ENCODE peak calls at places on chromosomes 4 and X, in nine cellular contexts. One of them, this sample, is unnamed.

GRCh38 chrX:74535633-74536141 is 78.7 kb downstream of the RLIM start:
- DNase-seq in HL-60: no peak
- DNase-seq in transverse colon: peak; percentile 81
- DNase-seq in breast epithelium: peak; percentile 51
- DNase-seq in HepG2: peak; percentile 1
- DNase-seq in prostate gland: peak; percentile 54
- DNase-seq in GM12878: no peak
- DNase-seq in GM23338: peak; percentile 54
- DNase-seq in endothelial cell of umbilical vein: peak; percentile 50
- DNase-seq in this sample: peak; percentile 87

GRCh38 chrX:11953615-11954014 is 184.7 kb upstream of the FRMPD4 start:
- DNase-seq in HL-60: no peak
- DNase-seq in transverse colon: no peak
- DNase-seq in breast epithelium: no peak
- DNase-seq in HepG2: no peak
- DNase-seq in prostate gland: no peak
- DNase-seq in GM12878: no peak
- DNase-seq in GM23338: no peak
- DNase-seq in endothelial cell of umbilical vein: no peak
- DNase-seq in this sample: no peak

GRCh38 chr4:110626532-110627153 is 3.8 kb upstream of the PITX2 start:
- DNase-seq in HL-60: no peak
- DNase-seq in transverse colon: no peak
- DNase-seq in breast epithelium: no peak
- DNase-seq in HepG2: no peak
- DNase-seq in prostate gland: no peak
- DNase-seq in GM12878: no peak
- DNase-seq in GM23338: peak; percentile 58
- DNase-seq in endothelial cell of umbilical vein: no peak
- DNase-seq in this sample: no peak

GRCh38 chr4:170497105-170497504 is 407.3 kb upstream of the AADAT start:
- DNase-seq in HL-60: peak; percentile 23
- DNase-seq in transverse colon: no peak
- DNase-seq in breast epithelium: no peak
- DNase-seq in HepG2: no peak
- DNase-seq in prostate gland: no peak
- DNase-seq in GM12878: peak; percentile 24
- DNase-seq in GM23338: peak; percentile 9
- DNase-seq in endothelial cell of umbilical vein: no peak
- DNase-seq in this sample: no peak

GRCh38 chr4:100428051-100428450 is 89.8 kb downstream of the EMCN start:
- DNase-seq in HL-60: peak; percentile 63
- DNase-seq in transverse colon: no peak
- DNase-seq in breast epithelium: no peak
- DNase-seq in HepG2: no peak
- DNase-seq in prostate gland: no peak
- DNase-seq in GM12878: no peak
- DNase-seq in GM23338: no peak
- DNase-seq in endothelial cell of umbilical vein: peak; percentile 40
- DNase-seq in this sample: peak; percentile 30

GRCh38 chr4:55346851-55347255 is 811 bp downstream of the SRD5A3 start:
- DNase-seq in HL-60: no peak
- DNase-seq in transverse colon: peak; percentile 8
- DNase-seq in breast epithelium: no peak
- DNase-seq in HepG2: no peak
- DNase-seq in prostate gland: no peak
- DNase-seq in GM12878: peak; percentile 5
- DNase-seq in GM23338: no peak
- DNase-seq in endothelial cell of umbilical vein: no peak
- DNase-seq in this sample: no peak

GRCh38 chrX:24767557-24767956 is 73.8 kb downstream of the POLA1 start:
- DNase-seq in HL-60: no peak
- DNase-seq in transverse colon: no peak
- DNase-seq in breast epithelium: no peak
- DNase-seq in HepG2: no peak
- DNase-seq in prostate gland: no peak
- DNase-seq in GM12878: no peak
- DNase-seq in GM23338: no peak
- DNase-seq in endothelial cell of umbilical vein: no peak
- DNase-seq in this sample: no peak

GRCh38 chr4:20313237-20314030 is 61.7 kb downstream of the SLIT2 start:
- DNase-seq in HL-60: peak; percentile 46
- DNase-seq in transverse colon: peak; percentile 12
- DNase-seq in breast epithelium: no peak
- DNase-seq in HepG2: peak; percentile 21
- DNase-seq in prostate gland: no peak
- DNase-seq in GM12878: peak; percentile 1
- DNase-seq in GM23338: peak; percentile 85
- DNase-seq in endothelial cell of umbilical vein: no peak
- DNase-seq in this sample: no peak

GRCh38 chr4:119725688-119726330 is 97.2 kb upstream of the PDE5A start:
- DNase-seq in HL-60: no peak
- DNase-seq in transverse colon: peak; percentile 35
- DNase-seq in breast epithelium: no peak
- DNase-seq in HepG2: no peak
- DNase-seq in prostate gland: no peak
- DNase-seq in GM12878: no peak
- DNase-seq in GM23338: peak; percentile 56
- DNase-seq in endothelial cell of umbilical vein: no peak
- DNase-seq in this sample: no peak

GRCh38 chrX:101617211-101618191 is at the start of gene ARMCX6:
- DNase-seq in HL-60: peak; percentile 29
- DNase-seq in transverse colon: peak; percentile 80
- DNase-seq in breast epithelium: peak; percentile 69
- DNase-seq in HepG2: peak; percentile 50
- DNase-seq in prostate gland: peak; percentile 60
- DNase-seq in GM12878: no peak
- DNase-seq in GM23338: peak; percentile 68
- DNase-seq in endothelial cell of umbilical vein: peak; percentile 71
- DNase-seq in this sample: peak; percentile 88

GRCh38 chr4:87105101-87105852 is 115.1 kb downstream of the KLHL8 start:
- DNase-seq in HL-60: no peak
- DNase-seq in transverse colon: no peak
- DNase-seq in breast epithelium: no peak
- DNase-seq in HepG2: peak; percentile 77
- DNase-seq in prostate gland: no peak
- DNase-seq in GM12878: no peak
- DNase-seq in GM23338: no peak
- DNase-seq in endothelial cell of umbilical vein: no peak
- DNase-seq in this sample: no peak

GRCh38 chr4:78205601-78206000 is 148.5 kb downstream of the FRAS1 start:
- DNase-seq in HL-60: no peak
- DNase-seq in transverse colon: no peak
- DNase-seq in breast epithelium: no peak
- DNase-seq in HepG2: peak; percentile 28
- DNase-seq in prostate gland: no peak
- DNase-seq in GM12878: no peak
- DNase-seq in GM23338: peak; percentile 22
- DNase-seq in endothelial cell of umbilical vein: no peak
- DNase-seq in this sample: no peak

GRCh38 chr4:105145059-105145912 is 1.4 kb upstream of the TET2 start:
- DNase-seq in HL-60: peak; percentile 62
- DNase-seq in transverse colon: no peak
- DNase-seq in breast epithelium: no peak
- DNase-seq in HepG2: no peak
- DNase-seq in prostate gland: no peak
- DNase-seq in GM12878: no peak
- DNase-seq in GM23338: no peak
- DNase-seq in endothelial cell of umbilical vein: peak; percentile 6
- DNase-seq in this sample: no peak

GRCh38 chr4:181952478-181952877 is 290.7 kb upstream of the TENM3 start:
- DNase-seq in HL-60: no peak
- DNase-seq in transverse colon: peak; percentile 25
- DNase-seq in breast epithelium: no peak
- DNase-seq in HepG2: no peak
- DNase-seq in prostate gland: peak; percentile 54
- DNase-seq in GM12878: no peak
- DNase-seq in GM23338: no peak
- DNase-seq in endothelial cell of umbilical vein: peak; percentile 31
- DNase-seq in this sample: peak; percentile 19

GRCh38 chr4:60822986-60823385 is 377.1 kb upstream of the ADGRL3 start:
- DNase-seq in HL-60: no peak
- DNase-seq in transverse colon: no peak
- DNase-seq in breast epithelium: no peak
- DNase-seq in HepG2: no peak
- DNase-seq in prostate gland: no peak
- DNase-seq in GM12878: no peak
- DNase-seq in GM23338: no peak
- DNase-seq in endothelial cell of umbilical vein: no peak
- DNase-seq in this sample: no peak

GRCh38 chrX:29661290-29661689 is 554.1 kb upstream of the MAGEB2 start:
- DNase-seq in HL-60: no peak
- DNase-seq in transverse colon: no peak
- DNase-seq in breast epithelium: no peak
- DNase-seq in HepG2: no peak
- DNase-seq in prostate gland: no peak
- DNase-seq in GM12878: no peak
- DNase-seq in GM23338: no peak
- DNase-seq in endothelial cell of umbilical vein: peak; percentile 73
- DNase-seq in this sample: no peak

GRCh38 chr4:164695650-164696049 is 58.3 kb upstream of the SMIM31 start:
- DNase-seq in HL-60: no peak
- DNase-seq in transverse colon: no peak
- DNase-seq in breast epithelium: no peak
- DNase-seq in HepG2: no peak
- DNase-seq in prostate gland: no peak
- DNase-seq in GM12878: no peak
- DNase-seq in GM23338: no peak
- DNase-seq in endothelial cell of umbilical vein: no peak
- DNase-seq in this sample: no peak

GRCh38 chr4:164701665-164702064 is 52.3 kb upstream of the SMIM31 start:
- DNase-seq in HL-60: no peak
- DNase-seq in transverse colon: no peak
- DNase-seq in breast epithelium: no peak
- DNase-seq in HepG2: no peak
- DNase-seq in prostate gland: no peak
- DNase-seq in GM12878: peak; percentile 24
- DNase-seq in GM23338: no peak
- DNase-seq in endothelial cell of umbilical vein: no peak
- DNase-seq in this sample: no peak

GRCh38 chr4:164700471-164700870 is 53.5 kb upstream of the SMIM31 start:
- DNase-seq in HL-60: no peak
- DNase-seq in transverse colon: no peak
- DNase-seq in breast epithelium: no peak
- DNase-seq in HepG2: peak; percentile 28
- DNase-seq in prostate gland: peak; percentile 7
- DNase-seq in GM12878: no peak
- DNase-seq in GM23338: peak; percentile 93
- DNase-seq in endothelial cell of umbilical vein: no peak
- DNase-seq in this sample: no peak
- TF ChIP-seq CTCF in HL-60: peak; percentile 6
- TF ChIP-seq CTCF in transverse colon: peak; percentile 8
- TF ChIP-seq CTCF in breast epithelium: no peak
- TF ChIP-seq CTCF in HepG2: peak; percentile 62
- TF ChIP-seq CTCF in prostate gland: no peak
- TF ChIP-seq CTCF in GM12878: peak; percentile 44
- TF ChIP-seq CTCF in GM23338: peak; percentile 86
- TF ChIP-seq CTCF in endothelial cell of umbilical vein: no peak
- TF ChIP-seq CTCF in this sample: no peak

GRCh38 chr4:90028460-90028859 is 98.7 kb upstream of the CCSER1 start:
- DNase-seq in HL-60: no peak
- DNase-seq in transverse colon: no peak
- DNase-seq in breast epithelium: no peak
- DNase-seq in HepG2: no peak
- DNase-seq in prostate gland: no peak
- DNase-seq in GM12878: no peak
- DNase-seq in GM23338: no peak
- DNase-seq in endothelial cell of umbilical vein: no peak
- DNase-seq in this sample: no peak

GRCh38 chr4:90030202-90030601 is 97.0 kb upstream of the CCSER1 start:
- DNase-seq in HL-60: no peak
- DNase-seq in transverse colon: no peak
- DNase-seq in breast epithelium: no peak
- DNase-seq in HepG2: no peak
- DNase-seq in prostate gland: no peak
- DNase-seq in GM12878: no peak
- DNase-seq in GM23338: no peak
- DNase-seq in endothelial cell of umbilical vein: no peak
- DNase-seq in this sample: no peak

GRCh38 chr4:90027565-90027964 is 99.6 kb upstream of the CCSER1 start:
- DNase-seq in HL-60: no peak
- DNase-seq in transverse colon: no peak
- DNase-seq in breast epithelium: no peak
- DNase-seq in HepG2: no peak
- DNase-seq in prostate gland: no peak
- DNase-seq in GM12878: no peak
- DNase-seq in GM23338: no peak
- DNase-seq in endothelial cell of umbilical vein: no peak
- DNase-seq in this sample: no peak

GRCh38 chr4:90024519-90024918 is 102.7 kb upstream of the CCSER1 start:
- DNase-seq in HL-60: no peak
- DNase-seq in transverse colon: no peak
- DNase-seq in breast epithelium: no peak
- DNase-seq in HepG2: no peak
- DNase-seq in prostate gland: no peak
- DNase-seq in GM12878: no peak
- DNase-seq in GM23338: no peak
- DNase-seq in endothelial cell of umbilical vein: no peak
- DNase-seq in this sample: no peak

GRCh38 chr4:90025248-90025647 is 101.9 kb upstream of the CCSER1 start:
- DNase-seq in HL-60: no peak
- DNase-seq in transverse colon: no peak
- DNase-seq in breast epithelium: no peak
- DNase-seq in HepG2: no peak
- DNase-seq in prostate gland: no peak
- DNase-seq in GM12878: no peak
- DNase-seq in GM23338: peak; percentile 39
- DNase-seq in endothelial cell of umbilical vein: peak; percentile 44
- DNase-seq in this sample: no peak
- TF ChIP-seq POLR2AphosphoS5 in HL-60: no peak
- TF ChIP-seq POLR2AphosphoS5 in transverse colon: no peak
- TF ChIP-seq POLR2AphosphoS5 in breast epithelium: no peak
- TF ChIP-seq POLR2AphosphoS5 in HepG2: no peak
- TF ChIP-seq POLR2AphosphoS5 in prostate gland: no peak
- TF ChIP-seq POLR2AphosphoS5 in GM12878: no peak
- TF ChIP-seq POLR2AphosphoS5 in GM23338: no peak
- TF ChIP-seq POLR2AphosphoS5 in endothelial cell of umbilical vein: no peak
- TF ChIP-seq POLR2AphosphoS5 in this sample: no peak

DNA sequence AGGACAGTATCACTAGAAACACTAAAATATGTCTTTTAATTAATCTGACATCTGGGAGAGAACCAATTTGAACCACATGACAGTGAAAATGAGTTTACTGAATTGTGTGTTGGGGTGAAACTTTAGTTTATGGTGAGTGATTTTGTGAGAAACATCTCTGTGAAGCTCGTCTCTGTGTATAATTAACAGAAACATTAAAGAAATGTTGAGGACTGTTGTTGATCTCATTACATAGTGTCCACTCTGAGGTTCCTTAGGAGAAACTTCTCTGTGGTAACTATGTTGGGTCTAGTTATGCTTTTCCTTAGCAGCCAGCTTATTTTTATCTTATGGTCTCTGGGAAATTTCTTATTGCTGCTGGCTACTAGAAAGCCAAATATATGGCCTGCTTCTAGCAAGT is 15.8 kb downstream of the FGF2 start:
- DNase-seq in HL-60: no peak
- DNase-seq in transverse colon: no peak
- DNase-seq in breast epithelium: no peak
- DNase-seq in HepG2: no peak
- DNase-seq in prostate gland: no peak
- DNase-seq in GM12878: no peak
- DNase-seq in GM23338: no peak
- DNase-seq in endothelial cell of umbilical vein: no peak
- DNase-seq in this sample: no peak
- H3K27ac ChIP-seq in HL-60: no peak overlapping the region
- H3K27ac ChIP-seq in transverse colon: peak overlapping the region; percentile 80
- H3K27ac ChIP-seq in breast epithelium: peak overlapping the region; percentile 61
- H3K27ac ChIP-seq in HepG2: no peak overlapping the region
- H3K27ac ChIP-seq in prostate gland: peak overlapping the region; percentile 16
- H3K27ac ChIP-seq in GM12878: no peak overlapping the region
- H3K27ac ChIP-seq in GM23338: peak overlapping the region; percentile 18
- H3K27ac ChIP-seq in endothelial cell of umbilical vein: no peak overlapping the region
- H3K27ac ChIP-seq in this sample: no peak overlapping the region

GRCh38 chr4:38204317-38205060 is 244.3 kb downstream of the PTTG2 start:
- DNase-seq in HL-60: no peak
- DNase-seq in transverse colon: no peak
- DNase-seq in breast epithelium: no peak
- DNase-seq in HepG2: no peak
- DNase-seq in prostate gland: no peak
- DNase-seq in GM12878: no peak
- DNase-seq in GM23338: no peak
- DNase-seq in endothelial cell of umbilical vein: no peak
- DNase-seq in this sample: no peak
- TF ChIP-seq CTCF in HL-60: no peak
- TF ChIP-seq CTCF in transverse colon: no peak
- TF ChIP-seq CTCF in breast epithelium: no peak
- TF ChIP-seq CTCF in HepG2: no peak
- TF ChIP-seq CTCF in prostate gland: no peak
- TF ChIP-seq CTCF in GM12878: no peak
- TF ChIP-seq CTCF in GM23338: no peak
- TF ChIP-seq CTCF in endothelial cell of umbilical vein: no peak
- TF ChIP-seq CTCF in this sample: no peak